ENCODE peak calls at places on chromosomes 11 and 22, in six cellular contexts. L is sigmoid colon, U is transverse colon, B is A549, D is stomach, C is tibial nerve. E is an unnamed sample.

GRCh38 chr11:62402226-62402625 is 16.6 kb upstream of the SCGB1A1 start:
- DNase-seq in L (peak; percentile 87), U (peak; percentile 49), B (no peak), D (peak; percentile 29), C (peak; percentile 68), E (peak; percentile 83)

GRCh38 chr11:16843307-16843706 is 104.9 kb downstream of the C11orf58 start:
- DNase-seq in L (no peak), U (peak; percentile 13), B (peak; percentile 8), D (peak; percentile 43), C (no peak), E (no peak)

GRCh38 chr11:60763692-60764369 is 7.2 kb downstream of the MS4A15 start:
- DNase-seq in L (no peak), U (no peak), B (no peak), D (no peak), C (no peak), E (no peak)

GRCh38 chr11:88344869-88345268 is 7.3 kb upstream of the CTSC start:
- DNase-seq in L (no peak), U (no peak), B (no peak), D (no peak), C (no peak), E (no peak)

GRCh38 chr11:123221074-123221473 is 26.0 kb upstream of the CLMP start:
- DNase-seq in L (peak; percentile 81), U (peak; percentile 29), B (no peak), D (no peak), C (no peak), E (no peak)

GRCh38 chr11:121466063-121466794 is 13.5 kb upstream of the SORL1-AS1 start:
- DNase-seq in L (peak; percentile 97), U (peak; percentile 95), B (peak; percentile 89), D (peak; percentile 92), C (peak; percentile 58), E (peak; percentile 91)

GRCh38 chr22:47997612-47998011 is 1235.2 kb downstream of the TBC1D22A start:
- DNase-seq in L (no peak), U (no peak), B (no peak), D (no peak), C (no peak), E (no peak)

GRCh38 chr11:68843703-68844312 is 2.1 kb upstream of the CPT1A start:
- DNase-seq in L (peak; percentile 84), U (peak; percentile 95), B (peak; percentile 51), D (peak; percentile 95), C (no peak), E (peak; percentile 59)

GRCh38 chr11:45655831-45656230 is 9.6 kb downstream of the CHST1 start:
- DNase-seq in L (peak; percentile 33), U (no peak), B (no peak), D (no peak), C (no peak), E (no peak)

GRCh38 chr11:29318134-29318845 is 698.5 kb downstream of the KCNA4 start:
- DNase-seq in L (no peak), U (no peak), B (peak; percentile 33), D (no peak), C (no peak), E (no peak)

GRCh38 chr11:107576497-107577086 is 11.1 kb upstream of the ALKBH8 start:
- DNase-seq in L (no peak), U (peak; percentile 32), B (no peak), D (peak; percentile 58), C (peak; percentile 86), E (peak; percentile 47)

GRCh38 chr22:41408665-41409064 is 26.9 kb downstream of the TEF start:
- DNase-seq in L (no peak), U (no peak), B (no peak), D (peak; percentile 35), C (no peak), E (no peak)

GRCh38 chr22:22060200-22061084 is 77.9 kb upstream of the TOP3B start:
- DNase-seq in L (peak; percentile 68), U (peak; percentile 44), B (peak; percentile 44), D (no peak), C (peak; percentile 53), E (peak; percentile 36)

GRCh38 chr22:41274856-41275255 is 11.1 kb downstream of the RANGAP1 start:
- DNase-seq in L (no peak), U (no peak), B (no peak), D (no peak), C (no peak), E (no peak)

DNA sequence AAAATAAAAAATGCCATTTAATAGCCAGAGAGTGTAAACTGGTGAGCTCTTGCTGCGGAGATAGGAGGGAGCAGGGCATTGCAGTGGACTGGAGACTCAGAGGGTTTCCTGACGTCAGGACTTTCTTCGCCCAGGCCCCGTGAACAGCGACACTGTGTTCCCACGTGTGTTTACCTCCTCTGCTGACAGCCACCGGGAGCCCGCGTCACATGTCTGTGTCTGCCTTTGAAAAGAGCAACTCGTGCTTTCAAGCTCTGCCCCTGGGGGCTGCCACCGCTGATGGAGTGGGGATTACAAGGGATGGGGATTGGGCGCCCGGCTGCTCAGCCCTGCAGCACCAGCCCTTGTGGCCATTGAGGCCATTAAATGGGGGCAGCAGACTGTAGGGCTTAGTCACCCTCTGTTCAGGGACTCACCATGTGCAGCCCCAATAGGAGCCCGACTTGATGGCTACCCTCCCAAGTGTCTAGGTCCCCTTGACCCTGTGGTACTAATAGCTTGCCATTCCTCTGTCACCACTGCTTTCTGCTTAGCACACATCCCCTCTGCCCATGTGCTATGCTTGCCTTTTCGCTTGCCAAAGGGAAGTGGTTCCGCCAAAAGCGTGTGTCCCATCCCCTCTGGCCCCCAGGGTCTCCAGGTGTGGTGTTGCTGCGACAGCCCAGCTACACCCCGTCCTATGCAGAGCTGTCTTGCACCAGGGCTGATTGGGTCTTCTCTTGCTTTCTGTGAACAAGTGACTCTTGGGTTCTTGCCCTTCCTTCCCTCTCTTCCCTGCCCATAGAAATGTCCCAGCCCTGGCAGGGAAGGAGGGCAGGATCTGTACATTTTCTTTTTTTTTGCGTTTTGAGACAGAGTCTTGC is 3.5 kb downstream of the TANGO2 start:
- DNase-seq in L (peak; percentile 54), U (no peak), B (no peak), D (no peak), C (no peak), E (no peak)
- TF ChIP-seq POLR2A in L (no peak), U (no peak), B (no peak), D (no peak), C (no peak), E (no peak)

GRCh38 chr22:49923445-49923844 is 5.0 kb downstream of the CRELD2 start:
- DNase-seq in L (no peak), U (no peak), B (no peak), D (no peak), C (no peak), E (no peak)
- TF ChIP-seq EP300 in L (no peak), U (no peak), B (no peak), D (no peak), C (no peak), E (no peak)

DNA sequence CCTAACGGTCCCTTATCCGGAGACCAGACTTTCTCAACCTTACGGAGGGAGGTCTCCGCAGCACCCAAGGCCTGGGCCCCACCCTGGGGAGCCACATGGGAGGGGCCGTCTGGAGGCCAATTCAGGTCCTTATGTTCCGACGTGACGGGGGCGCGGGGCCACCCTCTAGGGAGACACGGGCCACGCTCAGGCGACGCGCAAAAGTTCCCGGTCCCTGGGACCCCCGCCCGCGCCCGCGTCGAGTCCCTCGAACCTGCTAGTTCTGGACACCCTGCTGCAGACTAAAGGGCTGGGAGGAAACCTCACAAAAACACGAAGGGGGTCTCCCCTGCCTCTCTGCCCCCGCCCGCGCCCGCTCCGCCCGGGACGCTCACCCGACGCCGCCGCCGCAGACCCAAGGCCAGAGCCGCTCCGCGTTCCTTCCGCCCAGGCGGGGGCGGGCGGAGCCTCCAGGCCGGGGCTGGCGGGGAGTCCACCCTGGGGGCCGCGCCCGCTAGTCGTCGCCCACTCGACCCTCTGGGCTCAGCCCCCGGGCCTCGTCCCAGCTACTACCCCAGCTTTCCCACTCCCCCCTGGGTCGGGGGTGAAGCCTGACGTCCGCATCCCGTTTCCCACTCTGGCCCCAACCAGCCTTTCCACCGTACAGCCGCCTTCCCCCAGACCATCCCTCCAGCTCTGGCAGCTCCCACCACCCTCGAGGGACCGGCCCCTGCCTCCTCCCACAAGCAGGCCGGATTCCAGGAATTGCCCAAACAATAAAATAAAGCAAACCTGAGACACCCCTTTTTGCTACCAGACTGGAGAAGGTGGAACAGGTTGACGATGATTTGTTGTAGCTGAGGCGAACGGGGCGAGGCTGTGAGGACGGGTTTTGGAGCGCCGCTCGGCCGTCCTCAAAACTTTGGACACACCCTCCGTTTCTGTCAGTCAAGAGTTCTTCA is 2.7 kb downstream of the RNH1 start:
- DNase-seq in L (no peak), U (peak; percentile 38), B (no peak), D (peak; percentile 35), C (peak; percentile 48), E (peak; percentile 53)
- TF ChIP-seq CTCF in L (no peak), U (no peak), B (no peak), D (no peak), C (no peak), E (no peak)

GRCh38 chr22:38203090-38203810 is 1.5 kb downstream of the MAFF start:
- DNase-seq in L (peak; percentile 81), U (peak; percentile 85), B (peak; percentile 47), D (peak; percentile 85), C (no peak), E (peak; percentile 55)

GRCh38 chr22:38202437-38203089 is 769 bp downstream of the MAFF start:
- DNase-seq in L (peak; percentile 97), U (peak; percentile 88), B (peak; percentile 60), D (peak; percentile 94), C (peak; percentile 89), E (peak; percentile 97)

GRCh38 chr22:38205261-38206128 is 3.7 kb downstream of the MAFF start:
- DNase-seq in L (peak; percentile 94), U (peak; percentile 66), B (no peak), D (no peak), C (peak; percentile 79), E (peak; percentile 88)

GRCh38 chr22:38203855-38204497 is 2.2 kb downstream of the MAFF start:
- DNase-seq in L (peak; percentile 62), U (no peak), B (no peak), D (no peak), C (no peak), E (no peak)

GRCh38 chr22:38204784-38205183 is 3.0 kb downstream of the MAFF start:
- DNase-seq in L (no peak), U (no peak), B (no peak), D (no peak), C (no peak), E (no peak)
- TF ChIP-seq POLR2A in L (no peak), U (no peak), B (no peak), D (no peak), C (no peak), E (no peak)

GRCh38 chr11:58186938-58187337 is 1.9 kb upstream of the OR9Q2 start:
- DNase-seq in L (no peak), U (no peak), B (no peak), D (no peak), C (no peak), E (no peak)

GRCh38 chr11:58193403-58193802 is 4.5 kb downstream of the OR9Q2 start:
- DNase-seq in L (no peak), U (no peak), B (no peak), D (no peak), C (no peak), E (no peak)

GRCh38 chr11:58192229-58192628 is 3.4 kb downstream of the OR9Q2 start:
- DNase-seq in L (no peak), U (peak; percentile 67), B (no peak), D (no peak), C (no peak), E (no peak)

GRCh38 chr11:58188770-58189169 is at the start of gene OR9Q2:
- DNase-seq in L (no peak), U (no peak), B (no peak), D (no peak), C (no peak), E (no peak)
- TF ChIP-seq EP300 in L (no peak), U (no peak), B (no peak), D (no peak), C (no peak), E (no peak)